ENCODE peak calls at places on chromosomes 2 and 18, in eight cellular contexts. Z is dorsolateral prefrontal cortex, O is IMR-90, F is endothelial cell of umbilical vein, A is cardiac muscle cell, M is sigmoid colon, H is epithelial cell of esophagus, U is H9. N is an unnamed sample.

GRCh38 chr2:213806125-213806726 is 522.0 kb downstream of the SPAG16 start:
- DNase-seq in Z (no peak), U (no peak), A (peak), M (no peak), F (peak), O (peak), H (peak), N (no peak)

GRCh38 chr2:84676295-84676694 is 160.0 kb downstream of the DNAH6 start:
- DNase-seq in M (no peak), Z (no peak), U (no peak), F (no peak), H (no peak), A (no peak), O (peak), N (no peak)

GRCh38 chr2:146912536-146912935 is 932.3 kb upstream of the ACVR2A start:
- DNase-seq in U (no peak), A (no peak), O (no peak), H (no peak), M (no peak), F (no peak), Z (no peak), N (no peak)

GRCh38 chr2:10384089-10384734 is 63.9 kb downstream of the ODC1 start:
- DNase-seq in O (no peak), Z (no peak), F (no peak), A (no peak), U (no peak), M (no peak), H (no peak), N (no peak)

GRCh38 chr2:209753020-209753419 is 18.6 kb upstream of the UNC80 start:
- DNase-seq in Z (no peak), M (no peak), U (no peak), A (no peak), O (no peak), H (no peak), F (no peak), N (no peak)

GRCh38 chr2:68832161-68832869 is 38.9 kb downstream of the BMP10 start:
- DNase-seq in U (no peak), O (peak), A (peak), M (peak), F (peak), H (peak), Z (peak), N (no peak)

GRCh38 chr2:2271471-2271941 is 59.6 kb downstream of the MYT1L start:
- DNase-seq in O (no peak), M (no peak), F (no peak), U (no peak), A (no peak), H (no peak), Z (no peak), N (no peak)

GRCh38 chr2:63741884-63742583 is 99.7 kb upstream of the UGP2 start:
- DNase-seq in M (no peak), F (peak), O (peak), A (no peak), Z (no peak), U (no peak), H (peak), N (no peak)

GRCh38 chr2:108575132-108575966 is 41.1 kb downstream of the LIMS1 start:
- DNase-seq in Z (no peak), H (peak), M (no peak), A (no peak), U (no peak), F (no peak), O (peak), N (no peak)

GRCh38 chr2:199505755-199506403 is 48.1 kb upstream of the SATB2 start:
- DNase-seq in H (no peak), U (no peak), M (no peak), Z (no peak), F (no peak), A (no peak), O (no peak), N (no peak)

GRCh38 chr18:43420091-43420490 is 142.8 kb upstream of the SYT4 start:
- DNase-seq in A (no peak), M (no peak), H (no peak), O (no peak), Z (no peak), U (no peak), F (no peak), N (no peak)

GRCh38 chr18:43420950-43421349 is 143.7 kb upstream of the SYT4 start:
- DNase-seq in F (no peak), U (peak), Z (no peak), O (no peak), A (peak), M (no peak), H (no peak), N (no peak)

GRCh38 chr18:43422483-43422882 is 145.2 kb upstream of the SYT4 start:
- DNase-seq in M (no peak), Z (no peak), F (no peak), O (no peak), A (peak), H (peak), U (peak), N (no peak)
- TF ChIP-seq CTCF in M (no peak), Z (no peak), F (no peak), O (no peak), A (no peak), H (peak), U (peak), N (no peak)

DNA sequence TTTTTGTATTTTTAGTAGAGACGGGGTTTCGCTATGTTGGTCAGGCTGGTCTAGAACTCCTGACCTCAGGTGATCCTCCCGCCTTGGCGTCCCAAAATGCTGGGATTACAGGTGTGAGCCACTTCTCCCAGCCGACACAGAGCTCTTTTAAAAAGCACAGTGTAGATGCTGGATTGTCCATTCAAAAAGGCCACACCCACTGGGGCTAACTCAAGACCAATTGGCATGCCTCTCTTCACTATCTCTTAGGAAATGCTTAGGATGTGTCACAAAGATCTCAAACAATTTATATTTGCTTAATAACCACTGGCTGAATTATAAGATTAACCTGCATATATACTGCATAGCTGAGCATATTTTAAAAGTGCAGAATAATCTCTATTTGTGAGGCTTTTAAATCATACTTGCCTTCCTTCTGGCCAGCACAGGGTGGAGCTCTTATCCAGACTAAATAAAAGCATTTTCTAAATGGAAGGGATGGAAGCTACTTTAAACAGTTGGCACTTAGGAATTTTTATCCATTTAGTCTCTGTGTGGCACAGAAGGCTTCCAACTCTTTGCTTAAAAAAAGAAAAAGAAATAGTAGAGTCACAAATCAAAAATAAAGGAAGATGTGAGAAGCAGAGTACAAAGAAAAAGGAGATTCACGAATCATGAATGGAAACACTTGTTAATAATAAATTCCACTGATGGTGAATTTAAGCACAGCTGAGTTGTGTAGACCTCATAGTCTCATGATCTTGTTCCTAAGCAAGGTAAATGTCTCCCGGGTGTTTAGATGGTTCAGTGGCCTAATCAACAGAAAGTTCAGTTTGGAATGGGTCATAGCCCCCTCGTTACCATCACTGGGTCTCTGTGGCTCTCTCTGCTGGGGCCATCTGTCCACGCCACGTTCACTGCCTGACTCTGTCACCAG is 22.4 kb downstream of the CRYGD start:
- DNase-seq in F (peak), H (peak), M (no peak), O (peak), U (no peak), A (no peak), Z (no peak), N (no peak)
- TF ChIP-seq CTCF in F (no peak), H (peak), M (no peak), O (peak), U (peak), A (peak), Z (peak), N (no peak)

GRCh38 chr18:10008006-10008647 is 94.3 kb downstream of the VAPA start:
- DNase-seq in U (no peak), O (no peak), H (no peak), M (peak), F (no peak), Z (no peak), A (no peak), N (no peak)

GRCh38 chr18:10003866-10004265 is 90.0 kb downstream of the VAPA start:
- DNase-seq in A (no peak), F (no peak), O (no peak), Z (no peak), U (no peak), M (no peak), H (no peak), N (no peak)

GRCh38 chr18:10003281-10003680 is 89.5 kb downstream of the VAPA start:
- DNase-seq in U (no peak), H (no peak), O (no peak), M (no peak), F (no peak), Z (no peak), A (no peak), N (no peak)

GRCh38 chr18:10009321-10010144 is 95.7 kb downstream of the VAPA start:
- DNase-seq in H (no peak), O (no peak), A (no peak), U (no peak), M (peak), F (no peak), Z (no peak), N (no peak)

GRCh38 chr18:10006261-10006903 is 92.6 kb downstream of the VAPA start:
- DNase-seq in A (peak), O (peak), F (peak), H (peak), U (no peak), M (peak), Z (no peak), N (no peak)
- TF ChIP-seq CTCF in A (peak), O (peak), F (peak), H (peak), U (no peak), M (no peak), Z (peak), N (no peak)

DNA sequence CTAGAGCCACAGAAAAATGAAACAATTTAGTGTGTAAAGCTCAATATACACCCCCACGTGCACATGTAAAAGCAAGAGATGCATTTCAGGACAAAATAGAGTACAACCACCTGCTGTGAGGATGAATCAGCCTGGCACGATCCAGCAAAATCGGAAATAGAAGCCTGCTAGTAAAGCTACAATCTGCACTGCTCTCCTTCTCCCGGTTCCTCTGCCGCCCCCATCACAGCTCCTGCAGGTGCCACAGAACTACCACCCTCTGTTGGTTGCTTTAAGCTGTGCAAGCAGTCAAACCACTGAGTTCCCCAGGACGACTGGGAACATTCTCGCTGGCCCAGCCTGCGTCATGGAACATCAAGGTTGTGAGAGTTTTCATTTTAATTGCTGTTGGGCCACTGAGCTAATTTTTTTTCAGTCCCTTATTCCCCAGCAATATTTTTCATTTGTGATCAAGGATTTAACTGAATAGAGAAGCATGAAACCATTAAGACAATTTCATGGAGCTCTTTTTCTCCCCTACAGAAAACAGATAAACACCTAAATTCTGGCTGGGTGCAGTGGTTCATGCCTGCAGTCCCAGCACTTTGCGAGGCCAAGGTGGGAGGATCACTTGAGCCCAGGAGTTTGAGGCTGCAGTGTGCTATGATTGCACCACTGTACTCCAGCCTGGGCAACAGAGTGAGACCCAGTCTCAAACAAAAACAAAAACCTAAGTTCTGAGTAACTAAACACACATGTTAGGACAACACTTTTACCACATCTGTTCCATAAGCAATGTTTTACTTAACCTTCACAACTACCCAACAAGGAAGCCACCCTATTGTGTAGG is 47.6 kb upstream of the MAPRE3 start:
- DNase-seq in A (peak), F (peak), Z (peak), H (peak), O (peak), U (peak), M (peak), N (no peak)
- TF ChIP-seq CTCF in A (peak), F (peak), Z (peak), H (peak), O (peak), U (peak), M (peak), N (no peak)

GRCh38 chr18:9474103-9474982 is 970 bp upstream of the RALBP1 start:
- DNase-seq in U (peak), F (no peak), H (peak), M (peak), O (peak), Z (no peak), A (peak), N (peak)
- TF ChIP-seq CTCF in U (no peak), F (no peak), H (no peak), M (no peak), O (no peak), Z (no peak), A (no peak), N (no peak)

N was measured in omental fat pad.